ENCODE peak calls at places on chromosomes 13 and 19, in four cellular contexts. T is prostate gland, I is psoas muscle, R is RWPE2. D is an unnamed sample. For H3K36me3, the result is how much of the 10 kb centered on the place peaks cover.

GRCh38 chr13:61136101-61136500 is 279.5 kb downstream of the PCDH20 start:
- DNase-seq in I (no peak), R (no peak), T (no peak), D (no peak)

GRCh38 chr19:5698635-5699422 is 8.7 kb downstream of the RPL36 start:
- DNase-seq in I (no peak), T (no peak), R (no peak), D (no peak)

GRCh38 chr13:55361141-55361540 is 1779.6 kb upstream of the PRR20A start:
- DNase-seq in I (no peak), R (no peak), T (no peak), D (no peak)

GRCh38 chr19:42254850-42255765 is at the start of gene ERF:
- DNase-seq in T (peak), R (peak), I (peak), D (peak)

GRCh38 chr13:98542568-98543379 is 34.1 kb downstream of the STK24 start:
- DNase-seq in R (no peak), T (no peak), I (peak), D (peak)

GRCh38 chr19:14149509-14149994 is 13.2 kb upstream of the ASF1B start:
- DNase-seq in I (peak), T (peak), R (no peak), D (peak)

GRCh38 chr13:44576396-44577235 is 486 bp upstream of the TSC22D1 start:
- DNase-seq in I (no peak), R (no peak), T (peak), D (peak)

GRCh38 chr13:94173312-94173854 is 306.1 kb downstream of the DCT start:
- DNase-seq in R (no peak), T (no peak), I (no peak), D (no peak)

GRCh38 chr19:1809663-1810062 is 2.4 kb downstream of the ATP8B3 start:
- DNase-seq in T (no peak), R (no peak), I (no peak), D (no peak)

GRCh38 chr19:13953021-13953531 is 767 bp downstream of the DCAF15 start:
- DNase-seq in T (peak), I (no peak), R (no peak), D (no peak)

GRCh38 chr19:8111376-8111775 is 38.0 kb downstream of the FBN3 start:
- DNase-seq in T (no peak), R (no peak), I (no peak), D (no peak)

GRCh38 chr13:85230754-85231153 is 568.5 kb downstream of the SLITRK6 start:
- DNase-seq in R (no peak), T (no peak), I (no peak), D (no peak)

GRCh38 chr19:789473-790052 is 7.7 kb upstream of the PTBP1 start:
- DNase-seq in T (no peak), R (no peak), I (peak), D (no peak)

GRCh38 chr13:41503386-41503785 is 46.0 kb downstream of the RGCC start:
- DNase-seq in T (no peak), I (no peak), R (no peak), D (no peak)

GRCh38 chr19:1066748-1067340 is at the start of gene ARHGAP45:
- DNase-seq in R (no peak), T (no peak), I (peak), D (peak)

GRCh38 chr13:36151591-36151990 is 20.4 kb upstream of the DCLK1 start:
- DNase-seq in T (no peak), R (no peak), I (no peak), D (no peak)

GRCh38 chr13:44930907-44931676 is 58.2 kb downstream of the NUFIP1 start:
- DNase-seq in R (no peak), T (no peak), I (peak), D (no peak)

GRCh38 chr13:21242236-21242635 is 65.8 kb downstream of the MRPL57 start:
- DNase-seq in R (no peak), T (no peak), I (no peak), D (no peak)

GRCh38 chr13:48838193-48839000 is 137.3 kb upstream of the FNDC3A start:
- DNase-seq in I (no peak), T (no peak), R (no peak), D (no peak)

GRCh38 chr19:7004313-7004931 is 16.8 kb downstream of the MBD3L2B start:
- DNase-seq in I (no peak), R (no peak), T (no peak), D (peak)

GRCh38 chr19:50427318-50427925 is 5.3 kb upstream of the MYBPC2 start:
- DNase-seq in T (no peak), I (peak), R (no peak), D (no peak)

GRCh38 chr13:28719656-28720055 is 886 bp upstream of the SLC46A3 start:
- DNase-seq in I (no peak), T (no peak), R (no peak), D (no peak)

GRCh38 chr19:37362733-37363132 is 8.2 kb upstream of the ZNF527 start:
- DNase-seq in T (no peak), R (no peak), I (no peak), D (no peak)

GRCh38 chr13:25473864-25474263 is 102.1 kb downstream of the ATP8A2 start:
- DNase-seq in T (no peak), R (no peak), I (no peak), D (no peak)

GRCh38 chr19:50344661-50345318 is 15.6 kb upstream of the KCNC3 start:
- DNase-seq in T (no peak), R (no peak), I (no peak), D (no peak)

GRCh38 chr19:50214699-50215543 is 11.5 kb downstream of the MYH14 start:
- DNase-seq in I (no peak), R (no peak), T (peak), D (no peak)

GRCh38 chr19:8641908-8642547 is 11.6 kb downstream of the NFILZ start:
- DNase-seq in T (no peak), R (no peak), I (no peak), D (peak)

GRCh38 chr19:46607441-46607841 is 6.3 kb downstream of the CALM3 start:
- DNase-seq in I (peak), T (no peak), R (no peak), D (no peak)
- H3K36me3 ChIP-seq in I (half or more), T (under half), R (half or more), D (half or more)

DNA sequence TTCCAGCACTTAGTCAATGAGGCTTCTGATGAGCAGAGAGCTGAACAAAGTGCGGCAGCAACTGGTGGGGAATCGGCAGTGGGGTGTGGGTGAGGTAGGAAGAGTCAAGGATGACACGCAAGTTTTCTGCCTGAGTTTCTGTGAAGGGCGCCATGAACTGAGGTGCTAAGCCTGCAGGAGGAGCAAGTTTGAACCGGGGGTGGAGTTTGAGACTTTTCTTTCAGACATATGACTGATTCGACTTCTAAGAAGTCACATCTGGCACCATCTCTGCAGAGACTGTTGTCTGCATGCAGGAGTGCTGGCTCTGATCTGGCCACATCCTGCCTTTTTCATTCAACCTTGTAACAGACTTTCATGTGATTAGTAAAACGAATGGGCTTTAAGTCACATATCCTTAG is 14.8 kb upstream of the GPI start:
- DNase-seq in T (no peak), R (no peak), I (no peak), D (peak)
- H3K36me3 ChIP-seq in T (under half), R (under half), I (half or more), D (under half)

GRCh38 chr19:44974809-44975347 is 19.7 kb downstream of the CLPTM1 start:
- DNase-seq in I (no peak), R (no peak), T (no peak), D (no peak)
- H3K36me3 ChIP-seq in I (half or more), R (half or more), T (under half), D (half or more)

GRCh38 chr19:38713865-38714264 is 30.4 kb downstream of the CAPN12 start:
- DNase-seq in R (no peak), T (no peak), I (no peak), D (no peak)

GRCh38 chr19:38714354-38714778 is 29.9 kb downstream of the CAPN12 start:
- DNase-seq in I (no peak), T (no peak), R (no peak), D (no peak)

GRCh38 chr19:38713227-38713649 is 31.0 kb downstream of the CAPN12 start:
- DNase-seq in I (peak), T (no peak), R (no peak), D (no peak)

GRCh38 chr19:38717051-38717450 is 27.2 kb downstream of the CAPN12 start:
- DNase-seq in T (no peak), I (no peak), R (no peak), D (no peak)

GRCh38 chr19:38715540-38715939 is 28.7 kb downstream of the CAPN12 start:
- DNase-seq in I (no peak), T (no peak), R (no peak), D (no peak)
- H3K36me3 ChIP-seq in I (half or more), T (under half), R (half or more), D (half or more)

GRCh38 chr19:54430306-54431254 is 15.3 kb downstream of the TTYH1 start:
- DNase-seq in R (no peak), I (peak), T (peak), D (peak)
- H3K36me3 ChIP-seq in R (under half), I (under half), T (under half), D (under half)

GRCh38 chr19:4499855-4500254 is 18.4 kb downstream of the PLIN4 start:
- DNase-seq in T (no peak), I (peak), R (peak), D (no peak)

GRCh38 chr19:4496304-4496703 is 22.0 kb downstream of the PLIN4 start:
- DNase-seq in T (no peak), R (no peak), I (peak), D (no peak)

GRCh38 chr19:4495471-4495870 is 22.8 kb downstream of the PLIN4 start:
- DNase-seq in R (peak), I (peak), T (no peak), D (no peak)

GRCh38 chr19:4499318-4499717 is 19.0 kb downstream of the PLIN4 start:
- DNase-seq in T (no peak), I (no peak), R (peak), D (no peak)

DNA sequence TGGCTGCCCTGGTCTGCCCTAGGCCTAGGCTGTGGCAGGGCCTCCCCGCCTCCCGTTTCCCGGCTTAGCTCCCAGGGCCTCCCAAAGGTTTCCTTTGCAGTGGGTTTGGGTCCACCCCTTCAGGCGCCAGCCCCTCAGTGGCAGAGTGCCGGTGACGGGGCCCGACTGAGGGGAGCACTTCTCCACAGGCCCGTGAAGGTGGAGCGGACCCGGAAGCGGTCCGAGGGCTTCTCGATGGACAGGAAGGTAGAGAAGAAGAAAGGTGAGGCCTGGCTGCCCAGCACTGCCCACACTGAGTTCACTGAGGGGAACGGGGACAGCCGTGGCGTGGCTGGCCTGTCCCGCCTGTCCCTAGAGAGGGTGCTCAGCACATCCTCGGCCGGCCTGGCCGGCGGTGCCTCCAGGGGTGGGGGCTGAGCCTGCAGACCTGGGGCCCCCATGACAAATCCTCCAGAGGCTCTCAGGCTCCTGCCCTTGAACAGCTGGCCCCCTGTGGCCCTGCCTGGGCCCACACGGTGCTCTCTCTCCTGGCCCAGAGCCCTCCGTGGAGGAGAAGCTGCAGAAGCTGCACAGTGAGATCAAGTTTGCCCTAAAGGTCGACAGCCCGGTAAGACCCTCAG is 20.4 kb downstream of the PLIN4 start:
- DNase-seq in T (no peak), I (peak), R (peak), D (no peak)
- H3K36me3 ChIP-seq in T (under half), I (half or more), R (under half), D (under half)